ENCODE peak calls at places on chromosomes 3 and 15, in six cellular contexts. D is CD4-positive, alpha-beta memory T cell; V is tibial nerve; O is mucosa of descending colon; F is tibial artery; U is OCI-LY7. H is an unnamed sample.

GRCh38 chr3:61378321-61378720 is 127.1 kb upstream of the FHIT start:
- DNase-seq in O (no peak), F (no peak), U (no peak), D (no peak), V (no peak), H (no peak)

GRCh38 chr3:42502429-42503250 is at the start of gene VIPR1:
- DNase-seq in O (peak), U (peak), D (peak), F (peak), V (no peak), H (peak)

GRCh38 chr15:70213779-70214178 is 116.1 kb upstream of the TLE3 start:
- DNase-seq in V (no peak), D (no peak), U (no peak), F (no peak), O (no peak), H (no peak)

GRCh38 chr15:89364741-89365450 is 30.3 kb upstream of the POLG start:
- DNase-seq in D (no peak), V (no peak), F (no peak), U (no peak), O (no peak), H (peak)

GRCh38 chr3:106206165-106206564 is 337.4 kb upstream of the CBLB start:
- DNase-seq in O (peak), U (peak), D (peak), F (no peak), V (no peak), H (no peak)

GRCh38 chr15:90982135-90982534 is 12.2 kb downstream of the PRC1 start:
- DNase-seq in D (no peak), O (no peak), U (no peak), V (no peak), F (no peak), H (no peak)

GRCh38 chr3:128560768-128561167 is 67.8 kb upstream of the GATA2 start:
- DNase-seq in U (no peak), V (no peak), O (no peak), F (peak), D (no peak), H (no peak)

GRCh38 chr15:85006201-85006600 is 24.5 kb downstream of the PDE8A start:
- DNase-seq in V (no peak), D (no peak), F (no peak), U (no peak), O (no peak), H (no peak)

GRCh38 chr3:100297784-100298183 is 36.8 kb upstream of the NIT2 start:
- DNase-seq in F (no peak), D (no peak), V (no peak), U (no peak), O (no peak), H (no peak)

GRCh38 chr15:100334905-100335304 is 6.9 kb downstream of the ADAMTS17 start:
- DNase-seq in U (no peak), O (no peak), D (no peak), F (no peak), V (no peak), H (no peak)
- H3K4me3 ChIP-seq in U (no peak), O (no peak), D (no peak), F (no peak), V (no peak), H (no peak)

GRCh38 chr3:114659109-114660081 is 365.6 kb downstream of the TIGIT start:
- DNase-seq in F (no peak), D (no peak), V (peak), O (no peak), U (no peak), H (no peak)
- H3K4me3 ChIP-seq in F (no peak), D (no peak), V (no peak), O (no peak), U (no peak), H (no peak)

DNA sequence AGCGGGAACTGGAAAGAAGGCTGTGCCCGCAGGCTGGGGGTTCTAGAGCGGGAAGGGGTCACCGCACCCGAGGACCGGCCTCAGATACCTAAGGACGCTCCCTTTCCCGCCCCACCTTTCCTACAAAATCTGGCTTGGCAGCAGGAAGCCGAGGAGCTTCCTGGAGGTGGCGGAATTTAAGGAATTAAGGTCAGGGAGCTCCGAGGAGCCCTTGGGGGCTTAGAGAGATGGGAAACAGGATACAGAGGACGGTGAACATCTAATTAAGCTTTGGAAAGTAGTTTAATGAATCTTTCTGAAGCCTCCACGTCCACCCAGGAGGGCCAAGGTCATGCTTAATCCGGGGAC is 507 bp upstream of the AP3B2 start:
- DNase-seq in D (no peak), O (no peak), V (no peak), U (no peak), F (no peak), H (no peak)
- H3K4me3 ChIP-seq in D (peak), O (no peak), V (peak), U (no peak), F (peak), H (peak)

GRCh38 chr3:143123353-143123974 is 3.9 kb downstream of the CHST2 start:
- DNase-seq in U (no peak), F (no peak), O (no peak), V (no peak), D (no peak), H (no peak)
- H3K4me3 ChIP-seq in U (no peak), F (no peak), O (no peak), V (no peak), D (no peak), H (peak)

GRCh38 chr3:189121088-189121487 is 50.7 kb upstream of the TPRG1 start:
- DNase-seq in D (peak), O (no peak), U (no peak), V (no peak), F (no peak), H (peak)
- H3K4me3 ChIP-seq in D (peak), O (no peak), U (no peak), V (no peak), F (no peak), H (no peak)

DNA sequence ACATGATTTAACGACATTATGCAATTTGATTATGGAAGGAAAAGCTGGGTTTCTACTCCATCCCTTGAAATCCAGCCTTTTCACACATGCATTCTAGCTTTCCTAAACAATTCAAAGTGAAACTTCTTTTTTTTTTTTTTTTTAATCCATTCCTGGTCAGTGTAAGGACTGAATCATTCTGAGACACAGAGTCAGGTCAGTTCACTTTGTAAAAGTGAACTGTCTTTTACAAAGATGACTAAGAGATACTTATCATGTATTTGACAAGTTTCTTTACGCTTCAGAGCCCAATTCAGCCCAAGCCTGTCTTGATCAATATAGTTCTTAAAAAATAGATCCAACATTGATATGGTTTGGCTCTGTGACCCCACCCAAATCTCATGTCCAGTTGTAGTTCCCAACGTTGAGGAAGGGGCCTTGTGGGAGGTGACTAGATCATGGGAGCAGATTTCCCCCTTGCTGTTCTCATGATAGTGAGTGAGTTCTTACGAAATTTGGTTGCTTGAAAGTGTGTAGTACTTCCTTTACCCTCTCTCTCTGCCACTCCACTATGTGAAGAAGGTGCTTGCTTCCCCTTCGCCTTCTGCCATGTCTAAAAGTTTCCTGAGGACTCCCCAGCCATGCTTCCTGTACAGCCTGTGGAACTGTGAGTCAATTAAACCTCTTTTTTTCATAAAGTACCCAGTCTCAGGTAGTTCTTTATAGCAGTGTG is 345.6 kb upstream of the THBS1 start:
- DNase-seq in U (no peak), V (no peak), D (no peak), O (no peak), F (no peak), H (peak)
- H3K4me3 ChIP-seq in U (no peak), V (no peak), D (no peak), O (no peak), F (no peak), H (no peak)

GRCh38 chr15:57380854-57381253 is 4.5 kb downstream of the CGNL1 start:
- DNase-seq in U (no peak), F (no peak), D (no peak), O (no peak), V (no peak), H (no peak)

GRCh38 chr15:57376695-57377477 is 581 bp downstream of the CGNL1 start:
- DNase-seq in D (no peak), U (no peak), F (peak), O (peak), V (peak), H (no peak)

GRCh38 chr15:57375827-57376694 is at the start of gene CGNL1:
- DNase-seq in F (peak), D (no peak), V (no peak), U (no peak), O (peak), H (no peak)

GRCh38 chr15:57379487-57379886 is 3.2 kb downstream of the CGNL1 start:
- DNase-seq in D (no peak), F (no peak), V (no peak), O (no peak), U (no peak), H (no peak)

DNA sequence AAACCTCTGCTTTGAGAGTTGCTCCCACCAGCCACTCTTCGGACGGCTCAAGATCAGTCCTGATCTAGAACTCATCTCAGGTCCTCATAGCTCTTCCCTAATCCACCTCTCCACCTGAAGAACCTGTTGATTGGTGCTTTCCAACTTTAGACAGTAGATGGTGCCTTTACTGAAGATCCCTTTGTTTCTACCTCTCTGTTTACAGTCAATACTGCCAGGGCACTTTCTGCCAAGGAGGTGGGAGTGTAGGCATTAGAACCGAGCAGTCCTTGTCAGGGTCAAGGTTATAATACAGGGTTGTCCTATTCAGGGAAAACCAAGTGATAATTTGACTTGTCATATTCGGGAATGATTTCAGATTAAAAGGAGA is 1.2 kb downstream of the CGNL1 start:
- DNase-seq in V (no peak), O (peak), F (no peak), U (no peak), D (no peak), H (no peak)
- H3K4me3 ChIP-seq in V (peak), O (no peak), F (peak), U (no peak), D (no peak), H (no peak)

DNA sequence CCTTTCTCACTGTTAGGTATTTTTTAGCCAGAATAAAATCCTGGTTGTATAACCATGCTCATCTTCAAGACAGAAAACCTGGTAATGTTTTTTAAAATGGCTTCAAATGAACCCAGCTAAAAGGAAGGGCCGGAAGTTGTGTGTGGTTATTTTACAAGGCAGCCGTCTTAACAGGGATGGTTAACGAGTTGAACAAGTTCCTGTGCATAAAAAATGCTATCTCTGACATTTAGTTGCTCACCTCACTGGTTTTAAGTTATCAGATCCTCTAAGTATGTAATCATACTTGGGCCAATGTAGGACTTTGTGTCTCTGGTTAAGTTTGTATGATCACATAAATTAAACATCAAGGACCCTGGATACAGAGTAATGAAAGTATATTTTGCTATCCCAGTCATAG is 2.1 kb downstream of the ATP11B start:
- DNase-seq in U (peak), O (peak), V (no peak), D (peak), F (no peak), H (peak)
- H3K4me3 ChIP-seq in U (peak), O (no peak), V (peak), D (peak), F (peak), H (peak)